ENCODE peak calls at places on chromosome 21, in five cellular contexts. F is PC-9, N is tibial nerve, X is upper lobe of right lung, O is Peyer's patch. E is an unnamed sample. For H3K4me1, the result is how much of the 10 kb centered on the place peaks cover.

GRCh38 chr21:21148009-21148408 is 149.8 kb downstream of the NCAM2 start:
- DNase-seq in O (no peak), N (no peak), F (no peak), X (no peak), E (no peak)

GRCh38 chr21:15442743-15443142 is 287.0 kb upstream of the USP25 start:
- DNase-seq in F (no peak), O (no peak), X (no peak), N (no peak), E (no peak)

GRCh38 chr21:16195896-16196443 is 466.2 kb downstream of the USP25 start:
- DNase-seq in N (no peak), F (no peak), O (no peak), X (no peak), E (no peak)

GRCh38 chr21:43588957-43589356 is 70.3 kb downstream of the HSF2BP start:
- DNase-seq in F (no peak), X (no peak), O (no peak), N (no peak), E (no peak)

GRCh38 chr21:34335316-34335715 is 28.5 kb upstream of the KCNE2 start:
- DNase-seq in F (no peak), O (no peak), X (no peak), N (no peak), E (no peak)

GRCh38 chr21:25997788-25998611 is 172.6 kb downstream of the APP start:
- DNase-seq in N (no peak), X (no peak), F (peak), O (no peak), E (no peak)

GRCh38 chr21:38671716-38672115 is 134.0 kb upstream of the ETS2 start:
- DNase-seq in O (no peak), F (no peak), X (no peak), N (no peak), E (no peak)

GRCh38 chr21:34072145-34073031 is 990 bp upstream of the MRPS6 start:
- DNase-seq in X (no peak), N (peak), O (peak), F (no peak), E (peak)

GRCh38 chr21:37871121-37871862 is 45.0 kb downstream of the KCNJ6 start:
- DNase-seq in F (no peak), O (no peak), N (no peak), X (no peak), E (no peak)

GRCh38 chr21:27021801-27022200 is 54.9 kb upstream of the ADAMTS5 start:
- DNase-seq in O (no peak), F (no peak), N (no peak), X (no peak), E (no peak)

GRCh38 chr21:37219766-37220432 is 47.2 kb downstream of the VPS26C start:
- DNase-seq in O (peak), X (no peak), F (no peak), N (no peak), E (no peak)

GRCh38 chr21:37207441-37208009 is 59.6 kb downstream of the VPS26C start:
- DNase-seq in F (peak), N (no peak), X (no peak), O (peak), E (no peak)

GRCh38 chr21:35204125-35204524 is 155.0 kb upstream of the RUNX1 start:
- DNase-seq in F (no peak), X (no peak), N (no peak), O (no peak), E (no peak)

GRCh38 chr21:37551406-37552355 is 185.1 kb downstream of the DYRK1A start:
- DNase-seq in X (no peak), F (no peak), O (no peak), N (no peak), E (peak)

GRCh38 chr21:26130249-26130896 is 40.2 kb downstream of the APP start:
- DNase-seq in F (no peak), X (no peak), N (no peak), O (no peak), E (no peak)

GRCh38 chr21:15362458-15362857 is 297.7 kb upstream of the NRIP1 start:
- DNase-seq in X (no peak), F (no peak), N (no peak), O (no peak), E (no peak)

GRCh38 chr21:39384674-39385298 is 35.9 kb upstream of the HMGN1 start:
- DNase-seq in F (no peak), O (no peak), X (no peak), N (no peak), E (no peak)

GRCh38 chr21:44397431-44398031 is 44.1 kb downstream of the TRPM2 start:
- DNase-seq in X (peak), O (no peak), N (no peak), F (no peak), E (peak)

GRCh38 chr21:14303731-14304488 is 79.0 kb downstream of the HSPA13 start:
- DNase-seq in O (no peak), N (no peak), X (no peak), F (no peak), E (no peak)

GRCh38 chr21:15062566-15062965 is 2.2 kb downstream of the NRIP1 start:
- DNase-seq in O (no peak), F (no peak), N (no peak), X (no peak), E (no peak)

GRCh38 chr21:18245493-18245967 is 897 bp downstream of the CHODL start:
- DNase-seq in N (no peak), X (no peak), O (no peak), F (no peak), E (no peak)

GRCh38 chr21:14382486-14382834 is 486 bp downstream of the HSPA13 start:
- DNase-seq in X (no peak), F (no peak), O (peak), N (peak), E (peak)

GRCh38 chr21:37244506-37245083 is 22.5 kb downstream of the VPS26C start:
- DNase-seq in N (no peak), F (no peak), X (no peak), O (no peak), E (no peak)

GRCh38 chr21:38869946-38870345 is 64.2 kb downstream of the ETS2 start:
- DNase-seq in X (no peak), N (no peak), F (no peak), O (no peak), E (no peak)

GRCh38 chr21:16308269-16308668 is 578.5 kb downstream of the USP25 start:
- DNase-seq in X (no peak), N (no peak), F (no peak), O (no peak), E (no peak)

GRCh38 chr21:36608251-36608650 is 90.7 kb upstream of the SIM2 start:
- DNase-seq in N (no peak), X (no peak), O (no peak), F (no peak), E (no peak)

GRCh38 chr21:31264574-31264973 is 79.5 kb downstream of the TIAM1 start:
- DNase-seq in O (no peak), X (no peak), F (no peak), N (no peak), E (no peak)

GRCh38 chr21:36489103-36489785 is 9.3 kb upstream of the CLDN14 start:
- DNase-seq in F (no peak), X (no peak), O (no peak), N (no peak), E (no peak)

GRCh38 chr21:29025328-29025713 is 853 bp downstream of the USP16 start:
- DNase-seq in N (no peak), X (no peak), F (no peak), O (no peak), E (no peak)

GRCh38 chr21:14080764-14081096 is 130.0 kb downstream of the LIPI start:
- DNase-seq in F (no peak), X (no peak), N (no peak), O (no peak), E (no peak)

GRCh38 chr21:17461014-17461413 is 51.8 kb upstream of the CXADR start:
- DNase-seq in N (no peak), O (no peak), F (no peak), X (no peak), E (no peak)

GRCh38 chr21:42484966-42485365 is 11.1 kb downstream of the RSPH1 start:
- DNase-seq in F (no peak), N (no peak), X (no peak), O (no peak), E (no peak)
- H3K4me3 ChIP-seq in F (no peak), N (no peak), X (no peak), O (no peak), E (no peak)

GRCh38 chr21:46401186-46401910 is 57.3 kb upstream of the DIP2A start:
- DNase-seq in F (no peak), N (no peak), X (no peak), O (no peak), E (peak)

GRCh38 chr21:46404306-46404705 is 54.4 kb upstream of the DIP2A start:
- DNase-seq in X (no peak), N (no peak), F (no peak), O (no peak), E (no peak)

GRCh38 chr21:46399129-46399528 is 59.6 kb upstream of the DIP2A start:
- DNase-seq in N (no peak), X (no peak), O (no peak), F (no peak), E (no peak)

GRCh38 chr21:46399686-46400085 is 59.0 kb upstream of the DIP2A start:
- DNase-seq in X (no peak), F (no peak), O (no peak), N (no peak), E (peak)

GRCh38 chr21:46402421-46402820 is 56.3 kb upstream of the DIP2A start:
- DNase-seq in O (no peak), N (no peak), X (no peak), F (no peak), E (no peak)
- TF ChIP-seq CTCF in O (no peak), N (no peak), X (no peak), F (no peak), E (no peak)

GRCh38 chr21:45458281-45459170 is 53.6 kb downstream of the COL18A1 start:
- DNase-seq in N (no peak), X (no peak), O (no peak), F (no peak), E (peak)

GRCh38 chr21:45460011-45460565 is 55.1 kb downstream of the COL18A1 start:
- DNase-seq in N (no peak), X (no peak), F (no peak), O (no peak), E (peak)

GRCh38 chr21:45457832-45458172 is 52.8 kb downstream of the COL18A1 start:
- DNase-seq in F (no peak), X (no peak), O (no peak), N (no peak), E (no peak)

GRCh38 chr21:45460611-45461368 is 55.8 kb downstream of the COL18A1 start:
- DNase-seq in F (no peak), O (no peak), X (no peak), N (no peak), E (peak)

GRCh38 chr21:45459171-45460010 is 54.4 kb downstream of the COL18A1 start:
- DNase-seq in N (no peak), F (no peak), X (no peak), O (no peak), E (peak)
- H3K4me1 ChIP-seq in N (under half), F (under half), X (under half), O (under half), E (under half)

GRCh38 chr21:33071878-33072306 is 2.0 kb downstream of the OLIG1 start:
- DNase-seq in O (no peak), X (no peak), F (no peak), N (no peak), E (no peak)
- H3K4me3 ChIP-seq in O (peak), X (peak), F (no peak), N (peak), E (peak)

DNA sequence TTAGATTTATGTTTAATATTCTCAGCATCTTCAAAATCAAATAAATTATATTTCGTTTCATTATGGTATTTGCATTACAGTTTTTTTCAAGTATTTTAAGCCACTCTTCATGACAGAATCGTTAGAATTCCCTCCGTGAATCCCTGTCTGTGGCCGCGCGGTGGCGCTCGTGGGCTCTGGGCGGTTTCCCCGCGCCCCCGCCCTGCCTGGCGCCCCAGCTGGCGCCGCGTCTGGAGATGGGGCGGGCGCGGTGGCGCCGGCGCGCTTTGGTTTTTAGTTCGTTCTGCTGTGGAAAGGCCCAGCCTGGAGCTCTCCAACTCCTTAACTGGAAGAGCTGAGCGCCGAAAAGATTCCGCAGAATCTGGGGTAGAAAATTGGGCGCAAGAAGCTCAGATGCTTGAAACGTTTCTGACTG is 25.7 kb downstream of the PRMT2 start:
- DNase-seq in F (peak), X (peak), O (no peak), N (peak), E (no peak)
- TF ChIP-seq CTCF in F (no peak), X (peak), O (no peak), N (peak), E (peak)

E was measured in right lobe of liver.